ENCODE peak calls at places on chromosomes 4 and X, in six cellular contexts. V, K, R, Y, G and D are unnamed samples.

GRCh38 chr4:2902126-2902525 is 58.5 kb downstream of the ADD1 start:
- DNase-seq in V (no peak), K (no peak), R (no peak), Y (no peak), G (no peak), D (peak)

GRCh38 chr4:163587867-163588266 is 93.4 kb downstream of the TMA16 start:
- DNase-seq in V (peak), K (peak), R (no peak), Y (no peak), G (no peak), D (no peak)

GRCh38 chrX:151082077-151082948 is 94.1 kb upstream of the GPR50 start:
- DNase-seq in V (peak), K (peak), R (no peak), Y (peak), G (peak), D (peak)

GRCh38 chrX:7068939-7069367 is 78.6 kb upstream of the STS start:
- DNase-seq in V (no peak), K (peak), R (no peak), Y (no peak), G (no peak), D (peak)

GRCh38 chr4:156634612-156635011 is 337.0 kb downstream of the PDGFC start:
- DNase-seq in V (no peak), K (no peak), R (no peak), Y (no peak), G (no peak), D (no peak)

GRCh38 chr4:101237773-101238172 is 109.6 kb downstream of the PPP3CA start:
- DNase-seq in V (no peak), K (no peak), R (no peak), Y (no peak), G (no peak), D (no peak)

GRCh38 chrX:40244980-40245379 is 147.2 kb upstream of the BCOR start:
- DNase-seq in V (no peak), K (no peak), R (no peak), Y (no peak), G (peak), D (peak)

GRCh38 chrX:80471582-80471981 is 51.3 kb downstream of the TENT5D start:
- DNase-seq in V (no peak), K (no peak), R (no peak), Y (no peak), G (no peak), D (no peak)

GRCh38 chr4:46934731-46935130 is 25.7 kb upstream of the COX7B2 start:
- DNase-seq in V (no peak), K (no peak), R (no peak), Y (no peak), G (no peak), D (no peak)

GRCh38 chr4:24704152-24704551 is 91.2 kb upstream of the SOD3 start:
- DNase-seq in V (no peak), K (no peak), R (no peak), Y (no peak), G (no peak), D (no peak)

GRCh38 chrX:9677098-9677739 is 88.4 kb downstream of the GPR143 start:
- DNase-seq in V (no peak), K (no peak), R (no peak), Y (no peak), G (peak), D (peak)

GRCh38 chr4:128854433-128854832 is 44.9 kb downstream of the JADE1 start:
- DNase-seq in V (no peak), K (peak), R (no peak), Y (no peak), G (no peak), D (peak)

GRCh38 chr4:108107116-108107515 is 61.6 kb downstream of the LEF1 start:
- DNase-seq in V (no peak), K (no peak), R (no peak), Y (no peak), G (no peak), D (no peak)

GRCh38 chr4:5632043-5632440 is 76.3 kb downstream of the EVC2 start:
- DNase-seq in V (no peak), K (no peak), R (no peak), Y (no peak), G (no peak), D (no peak)

GRCh38 chr4:110532901-110533589 is 57.1 kb downstream of the ENPEP start:
- DNase-seq in V (no peak), K (no peak), R (no peak), Y (no peak), G (no peak), D (no peak)

GRCh38 chr4:158346576-158346975 is 136.3 kb downstream of the TMEM144 start:
- DNase-seq in V (no peak), K (no peak), R (no peak), Y (no peak), G (no peak), D (no peak)

GRCh38 chr4:67575232-67575888 is 16.8 kb downstream of the STAP1 start:
- DNase-seq in V (no peak), K (no peak), R (no peak), Y (no peak), G (no peak), D (no peak)

GRCh38 chr4:3034231-3034630 is 40.1 kb downstream of the HTT-AS start:
- DNase-seq in V (no peak), K (no peak), R (no peak), Y (no peak), G (no peak), D (no peak)

GRCh38 chr4:3613980-3614730 is 81.9 kb upstream of the LRPAP1 start:
- DNase-seq in V (no peak), K (no peak), R (no peak), Y (no peak), G (no peak), D (no peak)

GRCh38 chr4:137069473-137069872 is 462.8 kb downstream of the PCDH18 start:
- DNase-seq in V (no peak), K (no peak), R (no peak), Y (no peak), G (no peak), D (no peak)

GRCh38 chr4:150515135-150515534 is 66.8 kb upstream of the MAB21L2 start:
- DNase-seq in V (no peak), K (no peak), R (no peak), Y (no peak), G (peak), D (peak)

GRCh38 chr4:169079942-169080827 is 70.1 kb upstream of the CBR4 start:
- DNase-seq in V (peak), K (no peak), R (no peak), Y (peak), G (peak), D (peak)

GRCh38 chr4:32142075-32142474 is 1421.9 kb downstream of the PCDH7 start:
- DNase-seq in V (no peak), K (no peak), R (no peak), Y (no peak), G (no peak), D (peak)

GRCh38 chr4:38768968-38769394 is 13.8 kb downstream of the TLR10 start:
- DNase-seq in V (no peak), K (no peak), R (no peak), Y (no peak), G (no peak), D (no peak)

GRCh38 chr4:26412381-26413372 is 77.6 kb downstream of the CCKAR start:
- DNase-seq in V (no peak), K (peak), R (no peak), Y (no peak), G (peak), D (no peak)

GRCh38 chr4:55947912-55948725 is 626 bp upstream of the CEP135 start:
- DNase-seq in V (no peak), K (peak), R (peak), Y (peak), G (peak), D (peak)

GRCh38 chrX:257681-258289 is 23.4 kb upstream of the PLCXD1 start:
- DNase-seq in V (no peak), K (no peak), R (no peak), Y (no peak), G (no peak), D (no peak)

GRCh38 chrX:10158279-10158939 is 1.6 kb downstream of the CLCN4 start:
- DNase-seq in V (peak), K (no peak), R (no peak), Y (peak), G (no peak), D (peak)

GRCh38 chr4:56049428-56050212 is 100.9 kb downstream of the CEP135 start:
- DNase-seq in V (peak), K (peak), R (no peak), Y (peak), G (peak), D (peak)

GRCh38 chr4:86218721-86219481 is 141.0 kb downstream of the MAPK10 start:
- DNase-seq in V (no peak), K (peak), R (no peak), Y (peak), G (peak), D (peak)

GRCh38 chrX:43350935-43351334 is 305.2 kb upstream of the MAOA start:
- DNase-seq in V (no peak), K (no peak), R (no peak), Y (no peak), G (no peak), D (no peak)

GRCh38 chr4:146844761-146845160 is 100.9 kb downstream of the TTC29 start:
- DNase-seq in V (no peak), K (no peak), R (no peak), Y (no peak), G (no peak), D (no peak)

GRCh38 chr4:2761035-2761923 is 5.1 kb upstream of the TNIP2 start:
- DNase-seq in V (no peak), K (no peak), R (no peak), Y (peak), G (no peak), D (peak)

GRCh38 chr4:140116442-140117104 is 37.4 kb downstream of the MAML3 start:
- DNase-seq in V (no peak), K (peak), R (no peak), Y (no peak), G (no peak), D (peak)

GRCh38 chrX:16479206-16479869 is 170.6 kb upstream of the S100G start:
- DNase-seq in V (no peak), K (peak), R (no peak), Y (no peak), G (peak), D (peak)

GRCh38 chr4:108902769-108903168 is 139.9 kb upstream of the ETNPPL start:
- DNase-seq in V (no peak), K (no peak), R (no peak), Y (no peak), G (no peak), D (no peak)

GRCh38 chrX:40243699-40244098 is 145.9 kb upstream of the BCOR start:
- DNase-seq in V (no peak), K (no peak), R (no peak), Y (no peak), G (no peak), D (no peak)